ENCODE peak calls at places on chromosomes 5 and 9, in eight cellular contexts. One of them, this sample, is unnamed.

GRCh38 chr5:39146831-39147540 is 72.4 kb downstream of the FYB1 start:
- DNase-seq in gastrocnemius medialis: no peak
- DNase-seq in thyroid gland: no peak
- DNase-seq in A549: no peak
- DNase-seq in HCT116: no peak
- DNase-seq in prostate gland: no peak
- DNase-seq in Peyer's patch: no peak
- DNase-seq in stomach: no peak
- DNase-seq in this sample: no peak

GRCh38 chr5:123665822-123666371 is 153.9 kb downstream of the CSNK1G3 start:
- DNase-seq in gastrocnemius medialis: no peak
- DNase-seq in thyroid gland: no peak
- DNase-seq in A549: peak
- DNase-seq in HCT116: peak
- DNase-seq in prostate gland: no peak
- DNase-seq in Peyer's patch: no peak
- DNase-seq in stomach: no peak
- DNase-seq in this sample: no peak

GRCh38 chr5:162911873-162912272 is 525.5 kb upstream of the CCNG1 start:
- DNase-seq in gastrocnemius medialis: no peak
- DNase-seq in thyroid gland: no peak
- DNase-seq in A549: no peak
- DNase-seq in HCT116: no peak
- DNase-seq in prostate gland: no peak
- DNase-seq in Peyer's patch: no peak
- DNase-seq in stomach: no peak
- DNase-seq in this sample: no peak

GRCh38 chr5:175306381-175306780 is 137.6 kb downstream of the DRD1 start:
- DNase-seq in gastrocnemius medialis: no peak
- DNase-seq in thyroid gland: no peak
- DNase-seq in A549: peak
- DNase-seq in HCT116: no peak
- DNase-seq in prostate gland: no peak
- DNase-seq in Peyer's patch: no peak
- DNase-seq in stomach: no peak
- DNase-seq in this sample: no peak

GRCh38 chr5:37847978-37848425 is 8.2 kb upstream of the GDNF start:
- DNase-seq in gastrocnemius medialis: no peak
- DNase-seq in thyroid gland: no peak
- DNase-seq in A549: peak
- DNase-seq in HCT116: no peak
- DNase-seq in prostate gland: no peak
- DNase-seq in Peyer's patch: no peak
- DNase-seq in stomach: no peak
- DNase-seq in this sample: no peak

GRCh38 chr9:97307091-97307490 is 368 bp upstream of the CCDC180 start:
- DNase-seq in gastrocnemius medialis: peak
- DNase-seq in thyroid gland: peak
- DNase-seq in A549: no peak
- DNase-seq in HCT116: no peak
- DNase-seq in prostate gland: peak
- DNase-seq in Peyer's patch: no peak
- DNase-seq in stomach: peak
- DNase-seq in this sample: peak

GRCh38 chr9:10255758-10256157 is 357.0 kb downstream of the PTPRD start:
- DNase-seq in gastrocnemius medialis: no peak
- DNase-seq in thyroid gland: no peak
- DNase-seq in A549: no peak
- DNase-seq in HCT116: no peak
- DNase-seq in prostate gland: no peak
- DNase-seq in Peyer's patch: no peak
- DNase-seq in stomach: peak
- DNase-seq in this sample: no peak

GRCh38 chr9:81535542-81536241 is 153.7 kb downstream of the TLE1 start:
- DNase-seq in gastrocnemius medialis: no peak
- DNase-seq in thyroid gland: no peak
- DNase-seq in A549: peak
- DNase-seq in HCT116: no peak
- DNase-seq in prostate gland: no peak
- DNase-seq in Peyer's patch: no peak
- DNase-seq in stomach: no peak
- DNase-seq in this sample: no peak

GRCh38 chr9:1837453-1838084 is 177.6 kb upstream of the SMARCA2 start:
- DNase-seq in gastrocnemius medialis: no peak
- DNase-seq in thyroid gland: peak
- DNase-seq in A549: peak
- DNase-seq in HCT116: no peak
- DNase-seq in prostate gland: peak
- DNase-seq in Peyer's patch: no peak
- DNase-seq in stomach: no peak
- DNase-seq in this sample: peak

GRCh38 chr5:7897014-7897600 is 28.2 kb downstream of the MTRR start:
- DNase-seq in gastrocnemius medialis: no peak
- DNase-seq in thyroid gland: no peak
- DNase-seq in A549: peak
- DNase-seq in HCT116: no peak
- DNase-seq in prostate gland: no peak
- DNase-seq in Peyer's patch: no peak
- DNase-seq in stomach: no peak
- DNase-seq in this sample: peak

GRCh38 chr9:135791431-135792267 is 89.7 kb downstream of the KCNT1 start:
- DNase-seq in gastrocnemius medialis: no peak
- DNase-seq in thyroid gland: no peak
- DNase-seq in A549: no peak
- DNase-seq in HCT116: no peak
- DNase-seq in prostate gland: no peak
- DNase-seq in Peyer's patch: no peak
- DNase-seq in stomach: no peak
- DNase-seq in this sample: no peak

GRCh38 chr5:141877478-141878185 is 578 bp downstream of the PCDH1 start:
- DNase-seq in gastrocnemius medialis: no peak
- DNase-seq in thyroid gland: peak
- DNase-seq in A549: peak
- DNase-seq in HCT116: no peak
- DNase-seq in prostate gland: peak
- DNase-seq in Peyer's patch: no peak
- DNase-seq in stomach: no peak
- DNase-seq in this sample: peak

GRCh38 chr5:74174366-74174765 is 466.2 kb downstream of the ENC1 start:
- DNase-seq in gastrocnemius medialis: no peak
- DNase-seq in thyroid gland: no peak
- DNase-seq in A549: no peak
- DNase-seq in HCT116: no peak
- DNase-seq in prostate gland: no peak
- DNase-seq in Peyer's patch: no peak
- DNase-seq in stomach: no peak
- DNase-seq in this sample: no peak

GRCh38 chr5:145980718-145981117 is 44.3 kb downstream of the SH3RF2 start:
- DNase-seq in gastrocnemius medialis: no peak
- DNase-seq in thyroid gland: no peak
- DNase-seq in A549: peak
- DNase-seq in HCT116: no peak
- DNase-seq in prostate gland: no peak
- DNase-seq in Peyer's patch: no peak
- DNase-seq in stomach: no peak
- DNase-seq in this sample: no peak

GRCh38 chr5:73298251-73299016 is 125.4 kb downstream of the TMEM174 start:
- DNase-seq in gastrocnemius medialis: no peak
- DNase-seq in thyroid gland: no peak
- DNase-seq in A549: no peak
- DNase-seq in HCT116: no peak
- DNase-seq in prostate gland: no peak
- DNase-seq in Peyer's patch: no peak
- DNase-seq in stomach: no peak
- DNase-seq in this sample: no peak

GRCh38 chr9:21028476-21028875 is 3.0 kb downstream of the HACD4 start:
- DNase-seq in gastrocnemius medialis: no peak
- DNase-seq in thyroid gland: no peak
- DNase-seq in A549: no peak
- DNase-seq in HCT116: no peak
- DNase-seq in prostate gland: no peak
- DNase-seq in Peyer's patch: no peak
- DNase-seq in stomach: no peak
- DNase-seq in this sample: no peak

GRCh38 chr5:77990020-77990419 is 213.9 kb upstream of the TBCA start:
- DNase-seq in gastrocnemius medialis: no peak
- DNase-seq in thyroid gland: no peak
- DNase-seq in A549: no peak
- DNase-seq in HCT116: no peak
- DNase-seq in prostate gland: no peak
- DNase-seq in Peyer's patch: no peak
- DNase-seq in stomach: no peak
- DNase-seq in this sample: no peak

GRCh38 chr9:113484258-113484730 is 20.8 kb downstream of the RGS3 start:
- DNase-seq in gastrocnemius medialis: no peak
- DNase-seq in thyroid gland: peak
- DNase-seq in A549: peak
- DNase-seq in HCT116: no peak
- DNase-seq in prostate gland: peak
- DNase-seq in Peyer's patch: peak
- DNase-seq in stomach: peak
- DNase-seq in this sample: peak

GRCh38 chr5:89338935-89339334 is 456.0 kb upstream of the MEF2C start:
- DNase-seq in gastrocnemius medialis: no peak
- DNase-seq in thyroid gland: no peak
- DNase-seq in A549: no peak
- DNase-seq in HCT116: no peak
- DNase-seq in prostate gland: no peak
- DNase-seq in Peyer's patch: no peak
- DNase-seq in stomach: no peak
- DNase-seq in this sample: no peak

GRCh38 chr5:21094619-21095018 is 1106.6 kb upstream of the CDH18 start:
- DNase-seq in gastrocnemius medialis: no peak
- DNase-seq in thyroid gland: no peak
- DNase-seq in A549: no peak
- DNase-seq in HCT116: no peak
- DNase-seq in prostate gland: no peak
- DNase-seq in Peyer's patch: no peak
- DNase-seq in stomach: no peak
- DNase-seq in this sample: no peak

GRCh38 chr5:76787237-76787636 is 31.6 kb upstream of the F2RL1 start:
- DNase-seq in gastrocnemius medialis: peak
- DNase-seq in thyroid gland: peak
- DNase-seq in A549: peak
- DNase-seq in HCT116: no peak
- DNase-seq in prostate gland: no peak
- DNase-seq in Peyer's patch: no peak
- DNase-seq in stomach: peak
- DNase-seq in this sample: peak

GRCh38 chr5:76788362-76788761 is 30.5 kb upstream of the F2RL1 start:
- DNase-seq in gastrocnemius medialis: no peak
- DNase-seq in thyroid gland: no peak
- DNase-seq in A549: no peak
- DNase-seq in HCT116: no peak
- DNase-seq in prostate gland: no peak
- DNase-seq in Peyer's patch: no peak
- DNase-seq in stomach: peak
- DNase-seq in this sample: peak

GRCh38 chr5:76789991-76790571 is 28.7 kb upstream of the F2RL1 start:
- DNase-seq in gastrocnemius medialis: no peak
- DNase-seq in thyroid gland: no peak
- DNase-seq in A549: peak
- DNase-seq in HCT116: no peak
- DNase-seq in prostate gland: no peak
- DNase-seq in Peyer's patch: no peak
- DNase-seq in stomach: no peak
- DNase-seq in this sample: no peak

GRCh38 chr5:76791461-76791860 is 27.4 kb upstream of the F2RL1 start:
- DNase-seq in gastrocnemius medialis: no peak
- DNase-seq in thyroid gland: no peak
- DNase-seq in A549: no peak
- DNase-seq in HCT116: no peak
- DNase-seq in prostate gland: no peak
- DNase-seq in Peyer's patch: no peak
- DNase-seq in stomach: no peak
- DNase-seq in this sample: no peak

GRCh38 chr5:76790632-76791290 is 28.1 kb upstream of the F2RL1 start:
- DNase-seq in gastrocnemius medialis: peak
- DNase-seq in thyroid gland: no peak
- DNase-seq in A549: peak
- DNase-seq in HCT116: peak
- DNase-seq in prostate gland: no peak
- DNase-seq in Peyer's patch: no peak
- DNase-seq in stomach: no peak
- DNase-seq in this sample: no peak
- TF ChIP-seq POLR2A in gastrocnemius medialis: no peak
- TF ChIP-seq POLR2A in thyroid gland: no peak
- TF ChIP-seq POLR2A in A549: no peak
- TF ChIP-seq POLR2A in HCT116: no peak
- TF ChIP-seq POLR2A in prostate gland: no peak
- TF ChIP-seq POLR2A in Peyer's patch: no peak
- TF ChIP-seq POLR2A in stomach: no peak
- TF ChIP-seq POLR2A in this sample: no peak

GRCh38 chr5:133713746-133714145 is 101.4 kb upstream of the FSTL4 start:
- DNase-seq in gastrocnemius medialis: no peak
- DNase-seq in thyroid gland: no peak
- DNase-seq in A549: no peak
- DNase-seq in HCT116: no peak
- DNase-seq in prostate gland: no peak
- DNase-seq in Peyer's patch: no peak
- DNase-seq in stomach: no peak
- DNase-seq in this sample: no peak
- H3K4me3 ChIP-seq in gastrocnemius medialis: no peak
- H3K4me3 ChIP-seq in thyroid gland: no peak
- H3K4me3 ChIP-seq in A549: no peak
- H3K4me3 ChIP-seq in HCT116: no peak
- H3K4me3 ChIP-seq in prostate gland: no peak
- H3K4me3 ChIP-seq in Peyer's patch: no peak
- H3K4me3 ChIP-seq in stomach: no peak
- H3K4me3 ChIP-seq in this sample: no peak

GRCh38 chr5:103466494-103466893 is 96.1 kb downstream of the NUDT12 start:
- DNase-seq in gastrocnemius medialis: no peak
- DNase-seq in thyroid gland: no peak
- DNase-seq in A549: peak
- DNase-seq in HCT116: no peak
- DNase-seq in prostate gland: no peak
- DNase-seq in Peyer's patch: no peak
- DNase-seq in stomach: no peak
- DNase-seq in this sample: no peak
- H3K27ac ChIP-seq in gastrocnemius medialis: peak
- H3K27ac ChIP-seq in thyroid gland: no peak
- H3K27ac ChIP-seq in A549: peak
- H3K27ac ChIP-seq in HCT116: no peak
- H3K27ac ChIP-seq in prostate gland: no peak
- H3K27ac ChIP-seq in Peyer's patch: no peak
- H3K27ac ChIP-seq in stomach: no peak
- H3K27ac ChIP-seq in this sample: no peak

DNA sequence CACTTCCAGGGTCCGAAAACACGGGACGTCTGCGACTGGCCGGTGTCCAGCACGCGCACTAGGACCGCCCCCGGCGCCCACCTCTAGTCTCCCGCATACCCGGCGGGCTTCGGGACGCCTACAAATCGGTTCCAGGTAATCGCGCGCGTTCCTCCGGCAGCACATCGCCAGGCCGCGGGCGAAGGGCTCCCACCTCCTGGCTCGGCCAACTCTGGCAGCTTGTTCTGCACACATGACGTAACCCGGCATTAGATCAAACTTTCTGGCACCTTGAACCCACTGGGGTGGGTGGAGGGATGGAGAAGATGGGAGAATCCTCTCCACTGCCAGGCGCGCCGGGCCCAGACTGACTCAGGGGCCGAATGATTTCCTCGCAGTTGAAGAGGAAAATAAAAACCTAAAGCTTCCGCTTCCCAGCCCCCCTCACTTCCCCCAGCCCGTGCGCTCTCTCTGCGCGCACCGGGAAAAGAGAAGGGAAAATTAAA is 1.2 kb downstream of the EFNA5 start:
- DNase-seq in gastrocnemius medialis: no peak
- DNase-seq in thyroid gland: peak
- DNase-seq in A549: peak
- DNase-seq in HCT116: no peak
- DNase-seq in prostate gland: peak
- DNase-seq in Peyer's patch: no peak
- DNase-seq in stomach: peak
- DNase-seq in this sample: peak
- TF ChIP-seq POLR2A in gastrocnemius medialis: no peak
- TF ChIP-seq POLR2A in thyroid gland: no peak
- TF ChIP-seq POLR2A in A549: peak
- TF ChIP-seq POLR2A in HCT116: no peak
- TF ChIP-seq POLR2A in prostate gland: no peak
- TF ChIP-seq POLR2A in Peyer's patch: no peak
- TF ChIP-seq POLR2A in stomach: no peak
- TF ChIP-seq POLR2A in this sample: no peak

This sample was measured in body of pancreas.